ENCODE peak calls at places on chromosomes 3 and 15, in eight cellular contexts. Q is brain microvascular endothelial cell; V is stimulated activated CD4-positive, alpha-beta T cell treated with anti-CD3 and anti-CD28 coated beads, Interleukin-1b, Interleukin-23, amount 100 ng/mL, for 48 hours; T is AG08396; E is NCI-H524; U is HS-5; F is fibroblast of mammary gland; D is MG63. C is an unnamed sample.
A peak's percentile ranks its signal among the peaks of the same experiment; 100 is the strongest.

GRCh38 chr3:15097889-15098288 is 1.1 kb downstream of the RBSN start:
- DNase-seq in Q (peak; percentile 3), V (peak; percentile 35), T (no peak), E (no peak), U (no peak), F (no peak), D (no peak), C (no peak)

GRCh38 chr3:61315874-61316273 is 64.6 kb upstream of the FHIT start:
- DNase-seq in Q (peak; percentile 22), V (no peak), T (peak; percentile 5), E (no peak), U (no peak), F (peak; percentile 1), D (peak; percentile 5), C (peak; percentile 20)

GRCh38 chr15:75232252-75232813 is 25.8 kb upstream of the GOLGA6C start:
- DNase-seq in Q (no peak), V (no peak), T (no peak), E (no peak), U (no peak), F (no peak), D (no peak), C (no peak)

GRCh38 chr3:141336672-141337522 is 31.4 kb upstream of the ZBTB38 start:
- DNase-seq in Q (peak; percentile 84), V (no peak), T (no peak), E (no peak), U (peak; percentile 88), F (peak; percentile 95), D (peak; percentile 78), C (peak; percentile 53)

GRCh38 chr3:8658326-8659212 is 14.0 kb upstream of the SSUH2 start:
- DNase-seq in Q (peak; percentile 87), V (no peak), T (no peak), E (no peak), U (no peak), F (no peak), D (no peak), C (no peak)

GRCh38 chr3:15361494-15362214 is 29.3 kb upstream of the SH3BP5 start:
- DNase-seq in Q (peak; percentile 60), V (peak; percentile 80), T (no peak), E (no peak), U (no peak), F (peak; percentile 77), D (peak; percentile 16), C (peak; percentile 12)

GRCh38 chr3:127803619-127804018 is 18.7 kb downstream of the MGLL start:
- DNase-seq in Q (peak; percentile 83), V (no peak), T (peak; percentile 81), E (no peak), U (peak; percentile 98), F (peak; percentile 98), D (peak; percentile 67), C (no peak)

GRCh38 chr3:115876860-115877646 is 253.7 kb downstream of the GAP43 start:
- DNase-seq in Q (no peak), V (no peak), T (no peak), E (no peak), U (no peak), F (no peak), D (no peak), C (peak; percentile 6)

GRCh38 chr3:71493372-71493771 is 90.2 kb downstream of the FOXP1 start:
- DNase-seq in Q (no peak), V (no peak), T (no peak), E (no peak), U (no peak), F (no peak), D (no peak), C (no peak)

GRCh38 chr15:67329984-67330733 is 75.6 kb downstream of the IQCH start:
- DNase-seq in Q (no peak), V (no peak), T (no peak), E (no peak), U (no peak), F (no peak), D (no peak), C (no peak)

GRCh38 chr15:78390823-78391222 is 47.2 kb upstream of the IREB2 start:
- DNase-seq in Q (no peak), V (no peak), T (no peak), E (no peak), U (no peak), F (peak; percentile 44), D (no peak), C (no peak)

GRCh38 chr15:93241696-93242585 is 152.9 kb upstream of the RGMA start:
- DNase-seq in Q (no peak), V (no peak), T (no peak), E (no peak), U (no peak), F (no peak), D (no peak), C (no peak)

GRCh38 chr3:192481638-192482037 is 245.7 kb downstream of the FGF12 start:
- DNase-seq in Q (no peak), V (no peak), T (no peak), E (no peak), U (peak; percentile 90), F (peak; percentile 95), D (peak; percentile 33), C (no peak)

GRCh38 chr3:105806361-105806760 is 62.5 kb downstream of the CBLB start:
- DNase-seq in Q (no peak), V (no peak), T (no peak), E (no peak), U (peak; percentile 57), F (peak; percentile 77), D (peak; percentile 6), C (peak; percentile 88)

GRCh38 chr3:140469491-140469890 is 208.4 kb upstream of the TRIM42 start:
- DNase-seq in Q (peak; percentile 12), V (no peak), T (no peak), E (no peak), U (no peak), F (peak; percentile 61), D (peak; percentile 87), C (no peak)

GRCh38 chr3:125605771-125606170 is 10.5 kb upstream of the OSBPL11 start:
- DNase-seq in Q (no peak), V (no peak), T (no peak), E (no peak), U (no peak), F (no peak), D (no peak), C (no peak)

GRCh38 chr3:16480861-16481569 is 32.5 kb downstream of the RFTN1 start:
- DNase-seq in Q (peak; percentile 63), V (no peak), T (no peak), E (no peak), U (no peak), F (peak; percentile 33), D (no peak), C (no peak)

GRCh38 chr3:127404614-127405598 is 117.1 kb upstream of the PRR20G start:
- DNase-seq in Q (no peak), V (no peak), T (no peak), E (no peak), U (no peak), F (no peak), D (no peak), C (no peak)

GRCh38 chr3:149494759-149495580 is 20.5 kb downstream of the TM4SF4 start:
- DNase-seq in Q (peak; percentile 74), V (no peak), T (peak; percentile 30), E (no peak), U (peak; percentile 69), F (peak; percentile 82), D (no peak), C (peak; percentile 61)

GRCh38 chr15:75830910-75831805 is 12.1 kb upstream of the UBE2Q2 start:
- DNase-seq in Q (no peak), V (no peak), T (no peak), E (no peak), U (no peak), F (no peak), D (no peak), C (no peak)

GRCh38 chr3:196168808-196169391 is 42.3 kb downstream of the ZDHHC19 start:
- DNase-seq in Q (no peak), V (no peak), T (no peak), E (no peak), U (no peak), F (no peak), D (peak; percentile 82), C (no peak)

GRCh38 chr15:81254277-81255265 is 57.9 kb downstream of the IL16 start:
- DNase-seq in Q (no peak), V (no peak), T (no peak), E (no peak), U (no peak), F (peak; percentile 60), D (no peak), C (peak; percentile 89)

GRCh38 chr3:39147711-39148115 is 5.7 kb downstream of the CSRNP1 start:
- DNase-seq in Q (peak; percentile 57), V (peak; percentile 35), T (no peak), E (no peak), U (peak; percentile 23), F (peak; percentile 51), D (no peak), C (no peak)

GRCh38 chr3:147381610-147382009 is 24.7 kb downstream of the ZIC4 start:
- DNase-seq in Q (no peak), V (no peak), T (no peak), E (no peak), U (no peak), F (no peak), D (no peak), C (no peak)

GRCh38 chr3:40780341-40780800 is 255.6 kb downstream of the ZNF621 start:
- DNase-seq in Q (peak; percentile 47), V (no peak), T (no peak), E (no peak), U (no peak), F (peak; percentile 30), D (peak; percentile 56), C (peak; percentile 89)

GRCh38 chr3:56291953-56292352 is 176.3 kb downstream of the ERC2 start:
- DNase-seq in Q (no peak), V (no peak), T (no peak), E (no peak), U (no peak), F (no peak), D (no peak), C (no peak)

GRCh38 chr15:41914406-41914805 is 20.6 kb upstream of the SPTBN5 start:
- DNase-seq in Q (no peak), V (no peak), T (no peak), E (no peak), U (no peak), F (no peak), D (no peak), C (no peak)

GRCh38 chr3:52122491-52122890 is 31.7 kb downstream of the POC1A start:
- DNase-seq in Q (no peak), V (no peak), T (no peak), E (no peak), U (no peak), F (no peak), D (no peak), C (no peak)

GRCh38 chr3:141076821-141077571 is 25.8 kb downstream of the SPSB4 start:
- DNase-seq in Q (peak; percentile 73), V (peak; percentile 14), T (peak; percentile 41), E (no peak), U (no peak), F (peak; percentile 51), D (peak; percentile 76), C (no peak)

GRCh38 chr3:195226900-195227447 is 44.0 kb downstream of the XXYLT1 start:
- DNase-seq in Q (no peak), V (peak; percentile 11), T (peak; percentile 42), E (peak; percentile 6), U (no peak), F (no peak), D (no peak), C (no peak)

GRCh38 chr3:171615742-171616141 is 155.5 kb upstream of the TNIK start:
- DNase-seq in Q (peak; percentile 36), V (no peak), T (no peak), E (no peak), U (no peak), F (peak; percentile 30), D (no peak), C (no peak)

GRCh38 chr3:99920530-99921376 is 103.1 kb downstream of the CMSS1 start:
- DNase-seq in Q (no peak), V (no peak), T (peak; percentile 30), E (no peak), U (no peak), F (peak; percentile 77), D (peak; percentile 79), C (no peak)

C was measured in COLO829.